ENCODE peak calls at places on chromosomes 7 and 10, in ten cellular contexts. Q is B cell; O is left lung; Z is AG04450; D is activated CD4-positive, alpha-beta T cell treated with anti-CD3 and anti-CD28 coated beads, Interleukin-2, amount 10 ng/mL, durations not matched to agents 7 days and 5 days; J is D341Med; K is body of pancreas; Y is A549; A is cerebellar cortex; M is osteoblast. G is an unnamed sample.

GRCh38 chr7:100156331-100157068 is 2.0 kb downstream of the TRAPPC14 start:
- DNase-seq in Q (no peak), O (no peak), Z (no peak), D (no peak), J (no peak), K (no peak), Y (no peak), A (no peak), M (peak; percentile 65), G (no peak)

GRCh38 chr10:83553366-83553765 is 585.9 kb upstream of the GHITM start:
- DNase-seq in Q (no peak), O (no peak), Z (no peak), D (no peak), J (no peak), K (no peak), Y (no peak), A (no peak), M (no peak), G (no peak)

GRCh38 chr10:113987805-113988204 is 55.9 kb upstream of the ADRB1 start:
- DNase-seq in Q (no peak), O (no peak), Z (no peak), D (no peak), J (no peak), K (no peak), Y (no peak), A (no peak), M (no peak), G (no peak)

GRCh38 chr10:27743736-27744477 is 1.7 kb downstream of the MKX start:
- DNase-seq in Q (no peak), O (peak; percentile 35), Z (no peak), D (no peak), J (peak; percentile 50), K (no peak), Y (peak; percentile 11), A (no peak), M (peak; percentile 86), G (no peak)

GRCh38 chr10:119896937-119897336 is 4.4 kb downstream of the SEC23IP start:
- DNase-seq in Q (no peak), O (peak; percentile 84), Z (no peak), D (no peak), J (no peak), K (peak; percentile 68), Y (peak; percentile 36), A (peak; percentile 50), M (no peak), G (peak; percentile 67)

GRCh38 chr7:18653381-18654155 is 158.0 kb downstream of the HDAC9 start:
- DNase-seq in Q (no peak), O (no peak), Z (no peak), D (no peak), J (no peak), K (no peak), Y (no peak), A (no peak), M (no peak), G (no peak)

GRCh38 chr10:36172054-36172531 is 530.0 kb upstream of the FZD8 start:
- DNase-seq in Q (no peak), O (no peak), Z (no peak), D (no peak), J (no peak), K (no peak), Y (no peak), A (no peak), M (peak; percentile 41), G (no peak)

GRCh38 chr7:139774376-139774775 is 3.4 kb downstream of the HIPK2 start:
- DNase-seq in Q (no peak), O (no peak), Z (peak; percentile 33), D (no peak), J (no peak), K (no peak), Y (no peak), A (no peak), M (peak; percentile 96), G (no peak)

GRCh38 chr7:128827248-128827958 is 2.8 kb upstream of the FLNC start:
- DNase-seq in Q (no peak), O (no peak), Z (no peak), D (no peak), J (no peak), K (no peak), Y (no peak), A (no peak), M (peak; percentile 97), G (peak; percentile 56)

GRCh38 chr10:125284875-125285597 is 124.7 kb upstream of the CTBP2 start:
- DNase-seq in Q (no peak), O (no peak), Z (no peak), D (no peak), J (no peak), K (no peak), Y (peak; percentile 12), A (peak; percentile 10), M (peak; percentile 50), G (no peak)